ENCODE peak calls at places on chromosome 16, in four cellular contexts. C, G, Z and L are unnamed samples.

GRCh38 chr16:85982563-85982939 is 83.6 kb downstream of the IRF8 start:
- DNase-seq in C (no peak), G (no peak), Z (no peak), L (no peak)

GRCh38 chr16:65655802-65656201 is 533.9 kb upstream of the CDH11 start:
- DNase-seq in C (no peak), G (no peak), Z (no peak), L (no peak)

GRCh38 chr16:80803341-80804060 is 897 bp downstream of the CDYL2 start:
- DNase-seq in C (peak; percentile 55), G (no peak), Z (peak; percentile 79), L (no peak)

GRCh38 chr16:66880288-66881013 is at the start of gene PDP2:
- DNase-seq in C (peak; percentile 93), G (peak; percentile 80), Z (peak; percentile 98), L (peak; percentile 64)

GRCh38 chr16:81201267-81201666 is 37.2 kb upstream of the BCO1 start:
- DNase-seq in C (no peak), G (no peak), Z (no peak), L (no peak)

GRCh38 chr16:2817496-2818277 is 650 bp downstream of the PRSS21 start:
- DNase-seq in C (no peak), G (no peak), Z (peak; percentile 74), L (no peak)

GRCh38 chr16:46739934-46740333 is 8.2 kb downstream of the MYLK3 start:
- DNase-seq in C (no peak), G (no peak), Z (no peak), L (no peak)

GRCh38 chr16:31200821-31201510 is 1.6 kb downstream of the PYCARD start:
- DNase-seq in C (no peak), G (no peak), Z (no peak), L (no peak)

GRCh38 chr16:88467433-88468051 is 14.5 kb downstream of the ZFPM1 start:
- DNase-seq in C (no peak), G (no peak), Z (no peak), L (no peak)

GRCh38 chr16:77531741-77532140 is 96.9 kb upstream of the ADAMTS18 start:
- DNase-seq in C (no peak), G (no peak), Z (no peak), L (peak; percentile 68)

GRCh38 chr16:67101301-67101675 is 8.5 kb upstream of the PHAF1 start:
- DNase-seq in C (no peak), G (peak; percentile 8), Z (no peak), L (no peak)

GRCh38 chr16:83040174-83040573 is 413.4 kb downstream of the CDH13 start:
- DNase-seq in C (no peak), G (no peak), Z (no peak), L (no peak)

GRCh38 chr16:1526608-1527555 is 6.6 kb upstream of the TMEM204 start:
- DNase-seq in C (no peak), G (no peak), Z (no peak), L (no peak)

GRCh38 chr16:89363621-89364393 is 126.6 kb downstream of the ANKRD11 start:
- DNase-seq in C (peak; percentile 37), G (no peak), Z (no peak), L (no peak)

GRCh38 chr16:67278773-67279295 is 498 bp upstream of the PLEKHG4 start:
- DNase-seq in C (no peak), G (no peak), Z (no peak), L (no peak)

GRCh38 chr16:25006504-25007055 is 8.6 kb downstream of the ARHGAP17 start:
- DNase-seq in C (peak; percentile 12), G (no peak), Z (peak; percentile 71), L (no peak)

GRCh38 chr16:88790312-88791150 is 5.5 kb upstream of the PIEZO1 start:
- DNase-seq in C (peak; percentile 34), G (no peak), Z (no peak), L (no peak)

DNA sequence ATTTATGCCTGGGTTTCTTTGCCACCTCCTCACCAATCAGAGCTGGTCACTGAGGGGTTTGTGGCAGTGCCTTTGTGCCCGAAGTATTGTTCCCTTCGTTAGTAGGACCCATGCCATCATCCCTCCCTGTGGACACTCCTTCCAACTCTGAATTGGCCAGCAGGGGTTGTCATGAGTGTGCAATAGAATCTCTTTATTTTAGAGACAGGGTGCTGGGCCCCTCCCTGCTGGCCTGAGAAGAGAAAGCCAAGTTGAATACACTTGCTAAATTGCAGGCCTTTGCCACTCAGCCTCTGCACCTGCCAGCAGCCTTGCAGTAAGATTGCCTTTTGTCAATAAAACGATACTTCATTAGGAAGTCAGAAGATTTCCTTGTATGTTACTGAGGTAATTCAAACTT is 40.7 kb upstream of the SLC12A3 start:
- DNase-seq in C (no peak), G (no peak), Z (no peak), L (no peak)
- TF ChIP-seq CTCF in C (no peak), G (peak; percentile 32), Z (no peak), L (no peak)

GRCh38 chr16:73848993-73849392 is 447.6 kb upstream of the PSMD7 start:
- DNase-seq in C (no peak), G (no peak), Z (no peak), L (no peak)

GRCh38 chr16:73846292-73846849 is 450.2 kb upstream of the PSMD7 start:
- DNase-seq in C (peak; percentile 16), G (no peak), Z (no peak), L (no peak)

DNA sequence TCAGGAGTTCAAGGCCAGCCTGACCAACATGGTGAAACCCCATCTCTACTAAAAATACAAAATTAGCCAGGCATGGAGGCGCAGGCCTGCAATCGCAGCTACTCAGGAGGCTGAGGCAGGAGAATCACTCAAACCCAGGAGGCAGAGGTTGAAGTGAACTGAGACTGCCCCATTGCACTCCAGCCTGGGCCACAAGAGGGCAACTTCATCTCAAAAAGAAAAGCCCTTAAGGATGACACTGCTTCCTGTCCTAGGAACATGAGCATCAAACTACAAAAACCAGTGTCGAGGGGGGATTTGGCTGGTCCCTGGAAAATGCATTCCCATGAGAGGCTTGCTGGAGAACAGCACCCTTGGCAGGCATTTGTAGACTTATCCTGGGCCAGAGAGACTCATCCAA is 449.5 kb upstream of the PSMD7 start:
- DNase-seq in C (no peak), G (no peak), Z (no peak), L (no peak)
- TF ChIP-seq CTCF in C (no peak), G (no peak), Z (no peak), L (no peak)

GRCh38 chr16:22979038-22979437 is 165.1 kb downstream of the HS3ST2 start:
- DNase-seq in C (no peak), G (no peak), Z (no peak), L (no peak)
- TF ChIP-seq CTCF in C (no peak), G (no peak), Z (no peak), L (no peak)

GRCh38 chr16:19114359-19115147 is 789 bp downstream of the ITPRIPL2 start:
- DNase-seq in C (no peak), G (no peak), Z (peak; percentile 89), L (no peak)
- TF ChIP-seq CTCF in C (no peak), G (no peak), Z (no peak), L (no peak)

DNA sequence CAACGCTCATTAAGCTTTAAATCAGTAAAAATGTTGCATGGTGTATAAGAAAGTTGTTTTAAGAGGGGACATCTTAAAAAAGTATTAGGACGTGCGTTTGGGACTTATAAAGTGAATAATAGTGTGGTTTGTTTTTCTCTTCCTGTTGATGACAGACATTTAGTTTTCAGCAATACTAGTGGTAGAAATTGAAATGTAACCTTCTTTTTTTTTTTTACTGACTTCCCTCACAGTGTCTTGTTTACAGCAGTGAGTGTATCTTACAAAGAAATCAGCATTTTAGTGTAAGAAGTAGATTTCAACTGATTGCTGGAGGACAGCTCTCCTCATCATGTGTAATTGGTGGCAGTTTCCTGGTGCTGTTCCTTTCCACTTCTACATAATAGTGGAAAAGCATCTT is 39.6 kb downstream of the CYLD start:
- DNase-seq in C (no peak), G (no peak), Z (no peak), L (no peak)
- TF ChIP-seq CTCF in C (no peak), G (no peak), Z (no peak), L (no peak)

GRCh38 chr16:70697601-70698170 is 11.8 kb upstream of the MTSS2 start:
- DNase-seq in C (no peak), G (no peak), Z (no peak), L (no peak)
- TF ChIP-seq CTCF in C (no peak), G (no peak), Z (no peak), L (no peak)

DNA sequence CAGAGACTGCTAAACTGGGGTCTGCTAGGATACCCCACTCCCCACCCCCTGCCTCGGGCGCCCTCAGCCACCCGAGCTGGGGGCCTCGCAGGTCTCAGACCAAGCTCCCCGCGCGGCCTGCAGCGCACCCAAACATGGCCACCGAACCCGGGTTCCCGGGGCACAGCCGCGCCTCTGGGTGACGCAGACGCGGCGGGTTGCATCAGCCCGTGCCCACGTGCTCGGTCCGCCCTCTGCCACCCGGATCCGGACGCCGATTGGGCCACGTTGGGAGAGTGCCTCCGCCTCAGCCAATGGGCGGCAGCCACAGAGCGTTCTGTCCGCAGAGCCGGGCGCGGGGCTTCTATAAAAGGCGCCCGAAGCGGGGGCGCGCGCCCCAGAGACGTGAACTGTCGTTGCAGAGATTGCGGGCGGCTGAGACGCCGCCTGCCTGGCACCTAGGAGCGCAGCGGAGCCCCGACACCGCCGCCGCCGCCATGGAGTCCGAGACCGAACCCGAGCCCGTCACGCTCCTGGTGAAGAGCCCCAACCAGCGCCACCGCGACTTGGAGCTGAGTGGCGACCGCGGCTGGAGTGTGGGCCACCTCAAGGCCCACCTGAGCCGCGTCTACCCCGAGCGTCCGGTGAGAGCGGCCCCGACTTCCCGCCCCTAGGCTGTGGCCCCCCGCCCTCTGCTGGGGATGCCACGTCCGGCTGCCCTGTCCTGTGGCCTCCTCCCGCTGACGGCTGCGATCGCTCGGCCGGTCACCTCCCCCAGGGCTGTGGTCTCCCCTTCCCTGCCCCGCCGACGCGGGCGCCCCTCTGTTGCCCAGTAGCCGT is at the start of gene HERPUD1:
- DNase-seq in C (peak; percentile 96), G (peak; percentile 89), Z (peak; percentile 100), L (peak; percentile 84)
- TF ChIP-seq CTCF in C (no peak), G (no peak), Z (no peak), L (no peak)